ENCODE peak calls at places on chromosomes 13 and 19, in nine cellular contexts. J is stimulated activated CD8-positive, alpha-beta memory T cell treated with anti-CD3 and anti-CD28 coated beads, Interleukin-4, amount 100 ng/mL, for 1 hour; L is NCI-H1048; E is fibroblast of pulmonary artery; F is GM13977; K is activated CD8-positive, alpha-beta memory T cell treated with anti-CD3 and anti-CD28 coated beads for 1 hour; U is NCI-H1092; W is pons; P is SHP77. C is an unnamed sample.

GRCh38 chr19:6424190-6424938 is at the start of gene KHSRP:
- DNase-seq in E (no peak), K (no peak), U (no peak), J (no peak), L (no peak), P (no peak), F (peak; percentile 60), W (no peak), C (no peak)

GRCh38 chr19:43913383-43913782 is 21.7 kb downstream of the ZNF45 start:
- DNase-seq in P (no peak), W (no peak), U (no peak), K (no peak), L (no peak), J (no peak), E (no peak), F (no peak), C (no peak)

GRCh38 chr13:29921542-29921941 is 71.1 kb upstream of the UBL3 start:
- DNase-seq in F (no peak), L (no peak), J (no peak), U (no peak), W (no peak), K (no peak), E (no peak), P (no peak), C (no peak)

GRCh38 chr19:51803965-51804364 is 9.0 kb downstream of the FPR3 start:
- DNase-seq in F (no peak), K (no peak), E (no peak), J (no peak), U (no peak), P (no peak), L (no peak), W (peak; percentile 52), C (no peak)

GRCh38 chr19:18470153-18470552 is 32.2 kb upstream of the ISYNA1 start:
- DNase-seq in W (no peak), F (peak; percentile 63), U (no peak), E (no peak), L (no peak), P (peak; percentile 41), K (no peak), J (no peak), C (no peak)

GRCh38 chr19:1501200-1501595 is 10.2 kb downstream of the REEP6 start:
- DNase-seq in W (no peak), P (no peak), F (no peak), L (no peak), J (no peak), E (no peak), K (no peak), U (no peak), C (no peak)

GRCh38 chr13:72304121-72304745 is 423.2 kb downstream of the MZT1 start:
- DNase-seq in L (no peak), P (no peak), U (no peak), F (no peak), K (no peak), W (no peak), J (no peak), E (peak; percentile 32), C (no peak)

GRCh38 chr13:103033999-103034398 is 32.2 kb downstream of the SLC10A2 start:
- DNase-seq in K (no peak), F (peak; percentile 6), L (no peak), W (no peak), E (no peak), J (no peak), P (no peak), U (no peak), C (no peak)

GRCh38 chr13:37127706-37128241 is 22.3 kb upstream of the CSNK1A1L start:
- DNase-seq in J (no peak), F (no peak), P (no peak), W (peak; percentile 92), K (no peak), E (peak; percentile 96), U (no peak), L (no peak), C (no peak)

GRCh38 chr13:42266464-42266863 is 5.5 kb upstream of the AKAP11 start:
- DNase-seq in U (no peak), E (peak; percentile 76), W (no peak), P (no peak), L (no peak), F (no peak), K (no peak), J (no peak), C (no peak)

GRCh38 chr13:45178349-45179142 is 22.3 kb downstream of the KCTD4 start:
- DNase-seq in E (peak; percentile 35), P (peak; percentile 16), F (no peak), K (no peak), L (no peak), J (no peak), W (no peak), U (no peak), C (no peak)

GRCh38 chr19:50387176-50387867 is 3.2 kb downstream of the POLD1 start:
- DNase-seq in P (no peak), K (no peak), U (no peak), F (no peak), J (no peak), E (peak; percentile 60), W (no peak), L (no peak), C (no peak)

GRCh38 chr13:98581971-98582702 is 5.2 kb upstream of the STK24 start:
- DNase-seq in F (no peak), U (peak; percentile 38), L (no peak), K (no peak), J (no peak), P (peak; percentile 78), W (no peak), E (peak; percentile 60), C (no peak)

GRCh38 chr13:40440990-40441820 is 225.2 kb downstream of the FOXO1 start:
- DNase-seq in P (no peak), U (no peak), K (no peak), W (peak; percentile 87), E (peak; percentile 45), L (no peak), F (no peak), J (no peak), C (no peak)

GRCh38 chr19:55536951-55537740 is at the start of gene SBK2:
- DNase-seq in K (no peak), W (no peak), J (no peak), L (no peak), P (peak; percentile 14), E (no peak), U (no peak), F (no peak), C (no peak)

GRCh38 chr19:33630880-33631627 is 9.3 kb downstream of the CHST8 start:
- DNase-seq in K (no peak), J (no peak), F (peak; percentile 5), U (no peak), L (no peak), W (no peak), P (no peak), E (no peak), C (no peak)

GRCh38 chr19:49840321-49840720 is 10.6 kb upstream of the PTOV1 start:
- DNase-seq in P (no peak), U (no peak), W (no peak), J (no peak), E (no peak), L (no peak), F (no peak), K (no peak), C (no peak)

GRCh38 chr13:37769078-37769477 is 100.5 kb downstream of the TRPC4 start:
- DNase-seq in K (no peak), L (no peak), U (peak; percentile 0), E (peak; percentile 26), P (no peak), W (no peak), F (no peak), J (no peak), C (no peak)

GRCh38 chr13:112467236-112467635 is 91.1 kb downstream of the SPACA7 start:
- DNase-seq in E (no peak), U (no peak), W (no peak), L (no peak), P (no peak), F (no peak), K (no peak), J (no peak), C (no peak)

GRCh38 chr19:30968210-30968609 is 381.0 kb downstream of the TSHZ3 start:
- DNase-seq in F (no peak), P (no peak), W (no peak), E (no peak), L (no peak), U (no peak), K (no peak), J (no peak), C (no peak)

GRCh38 chr13:33218020-33218419 is 67.5 kb downstream of the STARD13 start:
- DNase-seq in U (no peak), F (no peak), E (peak; percentile 48), L (no peak), J (no peak), K (no peak), W (no peak), P (no peak), C (no peak)

GRCh38 chr19:41206926-41207750 is 11.9 kb upstream of the AXL start:
- DNase-seq in W (no peak), E (no peak), K (no peak), J (no peak), L (no peak), F (no peak), U (no peak), P (no peak), C (no peak)

GRCh38 chr19:48321622-48322591 is 3.4 kb upstream of the EMP3 start:
- DNase-seq in J (peak; percentile 99), P (peak; percentile 92), U (peak; percentile 92), F (peak; percentile 94), L (peak; percentile 97), E (peak; percentile 99), K (peak; percentile 100), W (peak; percentile 94), C (no peak)

GRCh38 chr19:6970021-6970420 is 51.2 kb downstream of the MBD3L2B start:
- DNase-seq in K (no peak), P (no peak), L (no peak), J (no peak), W (no peak), U (no peak), F (no peak), E (no peak), C (no peak)

GRCh38 chr19:10339380-10339960 is at the start of gene ICAM3:
- DNase-seq in F (peak; percentile 68), K (peak; percentile 50), L (no peak), U (no peak), W (no peak), J (no peak), P (no peak), E (no peak), C (no peak)

GRCh38 chr13:87356314-87356713 is 314.9 kb upstream of the SLITRK5 start:
- DNase-seq in F (no peak), W (no peak), U (no peak), K (no peak), P (peak; percentile 30), E (no peak), J (no peak), L (no peak), C (no peak)